ENCODE peak calls at places on chromosomes 13 and 19, in six cellular contexts. M is lower leg skin, I is HFF-Myc, U is choroid plexus epithelial cell, S is AG10803, Y is stomach. R is an unnamed sample.

GRCh38 chr19:35860818-35861639 is 4.3 kb downstream of the KIRREL2 start:
- DNase-seq in U (no peak), M (peak; percentile 81), S (no peak), Y (peak; percentile 48), I (no peak), R (no peak)

GRCh38 chr13:98775386-98775785 is 22.9 kb upstream of the SLC15A1 start:
- DNase-seq in S (no peak), M (peak; percentile 72), Y (no peak), U (no peak), I (no peak), R (no peak)

GRCh38 chr19:15244106-15244803 is 12.0 kb upstream of the EPHX3 start:
- DNase-seq in S (no peak), M (no peak), Y (no peak), I (no peak), U (no peak), R (no peak)

GRCh38 chr13:42652642-42653415 is 78.9 kb downstream of the TNFSF11 start:
- DNase-seq in S (no peak), I (no peak), M (no peak), U (no peak), Y (no peak), R (no peak)

GRCh38 chr19:17625980-17626379 is 62.2 kb downstream of the UNC13A start:
- DNase-seq in U (no peak), S (no peak), Y (no peak), I (no peak), M (no peak), R (no peak)

GRCh38 chr19:15629003-15629880 is 11.5 kb upstream of the CYP4F3 start:
- DNase-seq in I (no peak), M (peak; percentile 96), S (peak; percentile 42), U (peak; percentile 62), Y (peak; percentile 90), R (peak; percentile 53)

GRCh38 chr13:40780822-40781401 is 8.5 kb upstream of the SLC25A15 start:
- DNase-seq in S (no peak), U (peak; percentile 76), M (no peak), I (no peak), Y (no peak), R (peak; percentile 6)

GRCh38 chr13:73849292-73849691 is 284.9 kb downstream of the KLF12 start:
- DNase-seq in Y (no peak), I (peak; percentile 11), S (peak; percentile 59), U (peak; percentile 80), M (no peak), R (peak; percentile 61)

GRCh38 chr19:56712609-56713008 is 41.1 kb upstream of the ZNF835 start:
- DNase-seq in Y (no peak), U (no peak), M (no peak), I (no peak), S (no peak), R (no peak)

GRCh38 chr19:18506101-18506534 is 15.8 kb downstream of the ELL start:
- DNase-seq in U (no peak), S (no peak), I (no peak), Y (no peak), M (no peak), R (no peak)

GRCh38 chr19:41945135-41945766 is 13.9 kb downstream of the RABAC1 start:
- DNase-seq in S (no peak), M (no peak), I (no peak), U (no peak), Y (peak; percentile 61), R (no peak)

GRCh38 chr19:45800009-45800553 is 7.4 kb upstream of the DMWD start:
- DNase-seq in Y (no peak), S (peak; percentile 40), M (no peak), I (no peak), U (peak; percentile 49), R (peak; percentile 59)

GRCh38 chr19:44757735-44758505 is 9.4 kb downstream of the BCL3 start:
- DNase-seq in I (no peak), S (peak; percentile 53), M (no peak), U (peak; percentile 75), Y (peak; percentile 61), R (peak; percentile 56)

GRCh38 chr13:27006519-27007161 is 165.0 kb downstream of the USP12 start:
- DNase-seq in M (peak; percentile 85), I (no peak), U (peak; percentile 60), S (peak; percentile 40), Y (peak; percentile 54), R (peak; percentile 36)

GRCh38 chr13:110436786-110437370 is 124.6 kb downstream of the RAB20 start:
- DNase-seq in M (peak; percentile 68), U (no peak), S (no peak), Y (no peak), I (no peak), R (no peak)

GRCh38 chr13:30730526-30730925 is 4.8 kb upstream of the ALOX5AP start:
- DNase-seq in S (no peak), Y (no peak), M (no peak), U (no peak), I (no peak), R (no peak)

GRCh38 chr13:23941216-23941615 is 43.9 kb upstream of the C1QTNF9B start:
- DNase-seq in S (no peak), Y (no peak), U (no peak), M (no peak), I (no peak), R (no peak)

GRCh38 chr13:33108620-33109019 is 92.4 kb downstream of the KL start:
- DNase-seq in Y (no peak), S (peak; percentile 90), U (no peak), M (no peak), I (no peak), R (peak; percentile 34)

GRCh38 chr19:58577581-58578429 is 4.7 kb upstream of the MZF1 start:
- DNase-seq in Y (no peak), U (no peak), I (no peak), S (no peak), M (peak; percentile 72), R (no peak)

GRCh38 chr19:56105090-56105701 is 15.9 kb downstream of the ZNF787 start:
- DNase-seq in I (no peak), S (peak; percentile 53), M (peak; percentile 93), U (peak; percentile 75), Y (peak; percentile 87), R (peak; percentile 57)

GRCh38 chr13:110911880-110912279 is 3.0 kb downstream of the ANKRD10 start:
- DNase-seq in M (no peak), U (no peak), Y (no peak), I (no peak), S (no peak), R (no peak)

GRCh38 chr13:22700488-22700887 is 480.3 kb upstream of the SGCG start:
- DNase-seq in S (no peak), M (no peak), Y (no peak), I (no peak), U (no peak), R (no peak)

GRCh38 chr13:33722216-33722900 is 95.6 kb upstream of the RFC3 start:
- DNase-seq in Y (no peak), U (peak; percentile 38), M (no peak), S (peak; percentile 9), I (no peak), R (peak; percentile 28)

GRCh38 chr19:57056972-57057371 is 62.8 kb upstream of the USP29 start:
- DNase-seq in Y (peak; percentile 51), M (no peak), I (no peak), U (peak; percentile 5), S (no peak), R (peak; percentile 20)

GRCh38 chr13:29897102-29897501 is 46.7 kb upstream of the UBL3 start:
- DNase-seq in I (no peak), Y (no peak), M (no peak), U (peak; percentile 31), S (no peak), R (no peak)

GRCh38 chr13:76668141-76668540 is 218.1 kb downstream of the KCTD12 start:
- DNase-seq in S (no peak), U (no peak), I (no peak), M (no peak), Y (no peak), R (no peak)

GRCh38 chr13:76663941-76664340 is 222.3 kb downstream of the KCTD12 start:
- DNase-seq in S (peak; percentile 27), U (peak; percentile 76), I (no peak), M (no peak), Y (no peak), R (peak; percentile 72)

GRCh38 chr13:76668716-76669115 is 217.5 kb downstream of the KCTD12 start:
- DNase-seq in U (no peak), S (no peak), I (no peak), Y (no peak), M (no peak), R (no peak)

GRCh38 chr13:76672422-76672821 is 213.8 kb downstream of the KCTD12 start:
- DNase-seq in S (peak; percentile 18), U (peak; percentile 79), I (no peak), Y (no peak), M (no peak), R (peak; percentile 70)

GRCh38 chr13:76667551-76667950 is 218.7 kb downstream of the KCTD12 start:
- DNase-seq in Y (no peak), M (no peak), S (peak; percentile 77), U (peak; percentile 89), I (no peak), R (peak; percentile 89)
- TF ChIP-seq CTCF in Y (no peak), M (no peak), S (peak; percentile 78), U (peak; percentile 55), I (peak; percentile 35), R (peak; percentile 68)

GRCh38 chr19:13173129-13173737 is 23.0 kb downstream of the IER2 start:
- DNase-seq in Y (no peak), S (no peak), I (no peak), M (no peak), U (no peak), R (no peak)
- H3K4me3 ChIP-seq in Y (no peak overlapping the region), S (no peak overlapping the region), I (no peak overlapping the region), M (no peak overlapping the region), U (no peak overlapping the region), R (no peak overlapping the region)

GRCh38 chr13:113489549-113490495 is 689 bp downstream of the DCUN1D2 start:
- DNase-seq in U (peak; percentile 61), M (peak; percentile 88), S (peak; percentile 43), I (no peak), Y (peak; percentile 38), R (peak; percentile 54)

GRCh38 chr13:113491418-113491883 is 940 bp upstream of the DCUN1D2 start:
- DNase-seq in Y (peak; percentile 37), U (peak; percentile 28), S (peak; percentile 38), I (no peak), M (no peak), R (no peak)

GRCh38 chr13:113490496-113491417 is at the start of gene DCUN1D2:
- DNase-seq in S (peak; percentile 97), U (peak; percentile 98), I (peak; percentile 66), Y (peak; percentile 95), M (peak; percentile 98), R (peak; percentile 98)

GRCh38 chr13:113488283-113488682 is 2.2 kb downstream of the DCUN1D2 start:
- DNase-seq in S (no peak), U (no peak), I (no peak), M (no peak), Y (no peak), R (no peak)

DNA sequence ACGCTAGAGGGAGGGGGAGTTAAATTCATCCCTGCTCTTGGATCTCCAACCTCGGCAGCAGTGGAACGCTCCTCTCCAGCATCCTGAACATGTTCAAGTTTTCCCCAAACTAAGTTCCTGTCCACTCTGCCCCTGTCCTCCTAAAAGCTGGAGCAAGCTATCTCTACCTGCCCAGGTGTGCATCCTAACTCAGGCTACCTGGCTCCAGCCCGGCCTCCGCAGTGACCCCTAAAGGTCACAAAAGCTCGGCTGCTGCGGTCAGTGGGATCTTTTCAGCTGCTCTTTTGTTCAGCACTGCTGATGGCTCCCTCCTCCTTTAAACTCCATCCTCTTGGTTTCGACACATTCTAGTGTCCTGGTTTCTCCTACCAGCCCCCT is 1.4 kb downstream of the DCUN1D2 start:
- DNase-seq in M (no peak), U (peak; percentile 44), Y (no peak), S (peak; percentile 28), I (no peak), R (no peak)
- TF ChIP-seq CTCF in M (no peak), U (no peak), Y (no peak), S (no peak), I (no peak), R (no peak)

GRCh38 chr19:2252481-2253105 is 3.5 kb downstream of the AMH start:
- DNase-seq in Y (no peak), S (no peak), I (no peak), U (no peak), M (no peak), R (no peak)
- H3K4me3 ChIP-seq in Y (peak overlapping the region; percentile 20), S (no peak overlapping the region), I (no peak overlapping the region), U (no peak overlapping the region), M (no peak overlapping the region), R (no peak overlapping the region)

R was measured in fibroblast of pulmonary artery.